ENCODE peak calls at places on chromosomes 12 and 14, in six cellular contexts. O is endothelial cell, R is Calu3, J is RWPE1, Q is neural progenitor cell, N is tibial artery. E is an unnamed sample.

GRCh38 chr12:46663297-46663696 is 162.5 kb downstream of the SLC38A4 start:
- DNase-seq in N (no peak), R (no peak), O (no peak), Q (no peak), J (peak; percentile 36), E (peak; percentile 66)

GRCh38 chr14:68688872-68689371 is 103.9 kb downstream of the ZFP36L1 start:
- DNase-seq in Q (peak; percentile 40), N (no peak), J (no peak), R (no peak), O (no peak), E (no peak)

GRCh38 chr12:58584885-58585284 is 335.4 kb downstream of the LRIG3 start:
- DNase-seq in N (no peak), R (no peak), O (no peak), Q (no peak), J (no peak), E (no peak)

GRCh38 chr14:76848879-76849278 is 22.7 kb downstream of the LRRC74A start:
- DNase-seq in O (no peak), N (no peak), R (no peak), Q (no peak), J (peak; percentile 26), E (no peak)

GRCh38 chr12:52371716-52372115 is 4.4 kb upstream of the KRT85 start:
- DNase-seq in O (no peak), R (no peak), N (no peak), J (no peak), Q (no peak), E (no peak)

GRCh38 chr12:4900327-4900726 is 9.4 kb upstream of the KCNA1 start:
- DNase-seq in J (peak; percentile 13), O (no peak), R (no peak), N (no peak), Q (no peak), E (peak; percentile 22)

GRCh38 chr14:104770851-104771272 is 17.9 kb downstream of the SIVA1 start:
- DNase-seq in Q (no peak), O (no peak), N (no peak), R (no peak), J (no peak), E (no peak)

GRCh38 chr12:126159139-126159538 is 1093.9 kb downstream of the AACS start:
- DNase-seq in O (no peak), N (no peak), J (no peak), Q (no peak), R (no peak), E (no peak)

GRCh38 chr12:50291377-50291776 is 8.1 kb upstream of the LIMA1 start:
- DNase-seq in R (no peak), N (no peak), Q (no peak), O (no peak), J (no peak), E (no peak)

GRCh38 chr12:96047621-96048211 is 12.3 kb upstream of the LTA4H start:
- DNase-seq in Q (no peak), R (peak; percentile 62), O (no peak), N (peak; percentile 37), J (peak; percentile 89), E (peak; percentile 99)

GRCh38 chr14:92040431-92041040 is 677 bp upstream of the TRIP11 start:
- DNase-seq in O (peak; percentile 14), R (peak; percentile 10), Q (no peak), N (no peak), J (peak; percentile 39), E (peak; percentile 63)

GRCh38 chr12:30996255-30996654 is 69.7 kb downstream of the TSPAN11 start:
- DNase-seq in N (no peak), J (no peak), Q (no peak), O (no peak), R (no peak), E (no peak)

GRCh38 chr14:70856851-70857498 is 47.7 kb upstream of the MAP3K9 start:
- DNase-seq in N (no peak), R (no peak), Q (no peak), O (no peak), J (peak; percentile 54), E (peak; percentile 95)

GRCh38 chr14:74519316-74520074 is 25.9 kb downstream of the ISCA2 start:
- DNase-seq in J (no peak), Q (no peak), O (no peak), R (no peak), N (no peak), E (no peak)

GRCh38 chr12:2311001-2311778 is 258.4 kb downstream of the CACNA1C start:
- DNase-seq in J (no peak), Q (no peak), O (no peak), N (no peak), R (no peak), E (no peak)

DNA sequence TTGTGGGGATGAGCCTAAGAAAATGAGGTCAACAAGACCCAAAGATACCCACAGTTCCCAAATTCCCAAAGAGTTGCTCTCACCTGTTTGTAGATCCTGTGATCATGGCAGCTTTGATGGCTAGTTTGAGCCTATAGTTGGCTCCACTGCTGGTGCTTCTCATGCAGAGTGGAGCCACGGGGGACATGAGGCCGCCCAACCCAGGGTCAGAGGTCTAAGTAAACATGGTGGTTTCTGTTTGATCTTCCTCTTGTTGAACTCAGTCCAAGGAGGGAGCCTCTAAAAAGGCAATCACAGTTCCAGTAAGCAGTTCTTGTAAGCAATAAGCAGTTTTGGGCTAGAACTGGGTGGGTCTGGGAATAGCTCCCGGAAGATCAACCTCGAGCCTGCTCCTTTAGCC is 125.6 kb upstream of the DHRS4 start:
- DNase-seq in R (no peak), O (no peak), J (no peak), Q (no peak), N (no peak), E (no peak)
- TF ChIP-seq CTCF in R (no peak), O (no peak), J (no peak), Q (no peak), N (no peak), E (no peak)

DNA sequence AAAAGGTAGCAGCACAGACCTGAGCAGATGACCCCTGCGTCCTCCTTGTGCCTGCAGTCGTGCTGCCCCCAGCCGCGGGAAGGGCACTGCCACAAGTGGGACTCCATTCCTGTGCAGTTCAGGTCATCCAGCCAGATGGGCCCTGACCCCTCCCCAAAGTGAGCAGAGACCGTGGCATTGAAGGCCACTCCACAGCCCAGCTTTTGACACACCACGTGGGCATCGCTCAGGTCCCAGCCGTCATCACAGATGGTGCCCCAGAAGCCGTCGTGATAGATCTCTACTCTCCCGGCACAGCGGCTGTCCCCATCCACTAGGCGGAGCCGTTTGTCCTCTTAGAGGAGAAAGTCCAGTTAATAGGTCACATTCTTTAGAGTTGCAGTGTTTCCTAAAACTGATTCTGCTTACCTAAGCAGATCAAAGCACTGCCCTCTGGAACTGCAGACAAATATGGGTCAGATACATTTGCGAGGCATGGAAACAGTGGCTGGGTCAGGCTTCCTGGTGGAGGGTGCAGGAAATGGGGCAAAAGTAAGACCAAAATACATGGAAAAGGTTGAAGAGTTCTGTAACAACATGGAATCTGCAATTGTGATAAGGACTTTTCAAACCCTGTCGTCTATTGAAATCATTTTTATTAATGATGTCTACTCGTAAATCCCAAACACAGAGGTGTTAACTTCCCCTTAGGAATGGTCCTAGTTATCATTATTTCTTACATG is 69.4 kb downstream of the CD163L1 start:
- DNase-seq in Q (peak; percentile 70), J (peak; percentile 44), O (peak; percentile 53), R (peak; percentile 69), N (peak; percentile 40), E (peak; percentile 20)
- TF ChIP-seq CTCF in Q (peak; percentile 63), J (peak; percentile 33), O (peak; percentile 22), R (peak; percentile 65), N (no peak), E (peak; percentile 61)

GRCh38 chr12:131850856-131851559 is 22.8 kb downstream of the MMP17 start:
- DNase-seq in R (peak; percentile 96), Q (peak; percentile 79), O (no peak), N (no peak), J (no peak), E (no peak)
- TF ChIP-seq CTCF in R (peak; percentile 95), Q (peak; percentile 76), O (no peak), N (peak; percentile 67), J (peak; percentile 64), E (no peak)

DNA sequence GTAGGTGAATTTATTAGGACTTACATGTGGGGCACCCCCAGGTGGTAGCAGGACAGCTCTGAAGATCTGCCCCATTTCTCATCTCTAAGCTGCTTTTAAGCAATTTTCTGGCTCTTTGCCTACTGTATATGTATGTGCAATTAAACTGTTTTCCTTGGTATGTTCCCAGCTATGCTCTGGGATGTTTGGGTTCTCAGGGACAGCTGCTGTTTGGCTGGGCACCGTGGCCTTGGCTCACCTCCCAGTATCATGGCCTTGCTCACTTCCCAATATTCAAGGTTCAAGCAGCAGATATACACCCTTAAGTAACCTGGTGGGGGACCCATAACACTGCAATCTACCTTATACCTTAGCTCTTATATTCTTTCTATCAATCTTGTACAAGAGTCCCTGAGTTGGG is 53.7 kb upstream of the KITLG start:
- DNase-seq in J (no peak), O (no peak), N (no peak), Q (no peak), R (no peak), E (no peak)
- TF ChIP-seq CTCF in J (no peak), O (no peak), N (no peak), Q (no peak), R (no peak), E (no peak)

GRCh38 chr12:127526925-127527324 is 740.0 kb upstream of the TMEM132C start:
- DNase-seq in N (no peak), Q (no peak), R (no peak), J (no peak), O (no peak), E (no peak)
- TF ChIP-seq CTCF in N (no peak), Q (peak; percentile 12), R (no peak), J (no peak), O (peak; percentile 14), E (no peak)

GRCh38 chr14:90111895-90112534 is 50.2 kb downstream of the KCNK13 start:
- DNase-seq in O (no peak), N (no peak), J (peak; percentile 83), R (no peak), Q (no peak), E (peak; percentile 90)

GRCh38 chr14:90114554-90114953 is 52.8 kb downstream of the KCNK13 start:
- DNase-seq in J (no peak), N (no peak), R (no peak), O (peak; percentile 3), Q (peak; percentile 34), E (peak; percentile 8)

GRCh38 chr14:90107789-90108188 is 46.0 kb downstream of the KCNK13 start:
- DNase-seq in N (no peak), O (no peak), R (no peak), Q (no peak), J (no peak), E (no peak)

GRCh38 chr14:90105756-90106155 is 44.0 kb downstream of the KCNK13 start:
- DNase-seq in J (no peak), O (no peak), Q (no peak), R (no peak), N (no peak), E (no peak)

DNA sequence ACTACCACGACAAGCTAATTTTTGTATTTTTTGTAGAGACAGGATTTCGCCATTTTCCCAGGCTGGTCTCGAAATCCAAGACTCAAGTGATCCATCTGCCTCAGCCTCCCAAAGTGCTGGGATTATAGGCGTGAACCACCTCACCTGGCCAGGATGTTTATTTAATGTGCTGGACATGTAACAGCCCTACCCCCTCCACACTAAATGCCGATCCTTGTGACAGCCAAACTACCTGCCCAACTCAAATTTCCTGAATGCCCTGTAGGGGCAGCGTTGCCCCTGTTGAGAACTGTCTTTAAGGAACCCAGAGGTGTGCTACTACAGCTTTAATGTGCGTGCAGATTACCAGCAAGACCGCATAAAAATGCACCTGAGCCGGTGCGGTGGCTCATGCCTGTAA is 48.1 kb downstream of the KCNK13 start:
- DNase-seq in J (peak; percentile 21), Q (peak; percentile 29), N (no peak), O (peak; percentile 18), R (peak; percentile 30), E (peak; percentile 21)
- TF ChIP-seq CTCF in J (no peak), Q (peak; percentile 50), N (no peak), O (no peak), R (no peak), E (peak; percentile 14)

E was measured in bronchial epithelial cell.